ENCODE peak calls at places on chromosomes 16 and 17, in six cellular contexts. O, J, N, S, T and K are unnamed samples.

GRCh38 chr17:28384281-28385036 is 13.0 kb downstream of the SARM1 start:
- DNase-seq in O (no peak), T (no peak), N (peak), S (peak), J (peak), K (peak)

GRCh38 chr17:81420769-81421462 is 25.7 kb downstream of the BAHCC1 start:
- DNase-seq in N (no peak), O (no peak), S (peak), T (peak), J (no peak), K (peak)

GRCh38 chr17:42276609-42277341 is 584 bp upstream of the STAT5B start:
- DNase-seq in O (peak), J (peak), T (peak), S (peak), N (no peak), K (peak)

GRCh38 chr17:77494664-77495435 is 354.1 kb downstream of the SEC14L1 start:
- DNase-seq in T (peak), N (peak), S (peak), O (peak), J (peak), K (peak)

GRCh38 chr17:70810609-70811008 is 641.3 kb downstream of the KCNJ2 start:
- DNase-seq in O (no peak), T (no peak), J (no peak), N (no peak), S (no peak), K (peak)

GRCh38 chr16:80231118-80231515 is 309.7 kb upstream of the DYNLRB2 start:
- DNase-seq in T (peak), O (peak), N (no peak), J (no peak), S (no peak), K (peak)

GRCh38 chr16:3004781-3005284 is 7.9 kb upstream of the CLDN9 start:
- DNase-seq in S (no peak), O (no peak), J (no peak), T (no peak), N (no peak), K (no peak)

GRCh38 chr17:78762007-78762406 is 20.1 kb downstream of the CYTH1 start:
- DNase-seq in S (no peak), J (no peak), T (no peak), O (no peak), N (no peak), K (peak)

GRCh38 chr16:4859900-4860255 is 12.6 kb downstream of the UBN1 start:
- DNase-seq in J (no peak), N (no peak), S (no peak), T (peak), O (no peak), K (peak)

GRCh38 chr17:77857613-77858012 is 100.9 kb upstream of the TNRC6C start:
- DNase-seq in T (no peak), N (no peak), O (no peak), J (peak), S (no peak), K (no peak)

GRCh38 chr16:14641877-14642276 is 9.1 kb downstream of the BFAR start:
- DNase-seq in T (no peak), J (no peak), N (no peak), O (no peak), S (no peak), K (peak)

GRCh38 chr17:3385869-3386816 is at the start of gene OR3A2:
- DNase-seq in J (peak), N (peak), S (no peak), T (no peak), O (no peak), K (no peak)

GRCh38 chr16:2938206-2938605 is 25.9 kb upstream of the KREMEN2 start:
- DNase-seq in O (no peak), J (no peak), T (no peak), N (no peak), S (no peak), K (no peak)

GRCh38 chr17:27072885-27073284 is 221.0 kb upstream of the WSB1 start:
- DNase-seq in N (no peak), S (no peak), O (no peak), T (no peak), J (no peak), K (no peak)

GRCh38 chr16:87115646-87116045 is 201.5 kb downstream of the C16orf95 start:
- DNase-seq in T (no peak), N (no peak), J (no peak), O (no peak), S (no peak), K (no peak)

GRCh38 chr16:72818286-72818845 is 229.6 kb downstream of the ZFHX3 start:
- DNase-seq in J (no peak), S (no peak), T (peak), N (no peak), O (no peak), K (no peak)

GRCh38 chr16:5736209-5736608 is 638.6 kb upstream of the EEF2KMT start:
- DNase-seq in O (no peak), N (no peak), J (no peak), T (no peak), S (no peak), K (no peak)

GRCh38 chr17:75273968-75274708 is 3.1 kb upstream of the MIF4GD start:
- DNase-seq in T (peak), S (no peak), N (no peak), O (peak), J (no peak), K (peak)

GRCh38 chr17:81727324-81728031 is 15.4 kb downstream of the SLC25A10 start:
- DNase-seq in T (no peak), O (no peak), S (no peak), N (no peak), J (no peak), K (no peak)

GRCh38 chr16:3074860-3075545 is 9.6 kb downstream of the IL32 start:
- DNase-seq in O (no peak), S (no peak), N (peak), J (peak), T (no peak), K (no peak)

GRCh38 chr16:27498426-27498825 is 51.3 kb downstream of the GTF3C1 start:
- DNase-seq in J (no peak), N (no peak), S (no peak), O (no peak), T (no peak), K (no peak)

GRCh38 chr17:36657763-36658490 is 56.5 kb downstream of the MRM1 start:
- DNase-seq in T (no peak), N (peak), J (no peak), O (no peak), S (no peak), K (peak)

GRCh38 chr17:76200354-76200753 is 39.9 kb downstream of the RNF157 start:
- DNase-seq in J (no peak), T (no peak), N (no peak), S (no peak), O (peak), K (no peak)

GRCh38 chr16:71399801-71400563 is 41.5 kb downstream of the CALB2 start:
- DNase-seq in T (no peak), O (no peak), J (no peak), N (no peak), S (no peak), K (no peak)

GRCh38 chr16:5430598-5430997 is 333.0 kb upstream of the EEF2KMT start:
- DNase-seq in S (no peak), N (no peak), T (no peak), J (no peak), O (no peak), K (no peak)

GRCh38 chr17:75634754-75635609 is 1.7 kb downstream of the SMIM5 start:
- DNase-seq in N (no peak), T (no peak), J (no peak), S (no peak), O (no peak), K (no peak)

GRCh38 chr16:46929378-46930332 is 43.8 kb downstream of the DNAJA2 start:
- DNase-seq in N (peak), T (peak), S (peak), J (peak), O (peak), K (peak)

GRCh38 chr16:28538733-28539596 is at the start of gene NUPR1:
- DNase-seq in T (peak), J (no peak), N (no peak), O (peak), S (peak), K (peak)

GRCh38 chr17:42891539-42892152 is 9.0 kb upstream of the G6PC1 start:
- DNase-seq in S (peak), N (no peak), T (no peak), J (no peak), O (no peak), K (peak)

GRCh38 chr16:88618956-88619667 is 19.3 kb upstream of the IL17C start:
- DNase-seq in S (no peak), O (no peak), N (no peak), T (no peak), J (no peak), K (no peak)

GRCh38 chr17:17075037-17075755 is 32.9 kb downstream of the MPRIP start:
- DNase-seq in O (peak), T (peak), S (peak), N (no peak), J (no peak), K (peak)

GRCh38 chr16:58271589-58271988 is 23.2 kb downstream of the PRSS54 start:
- DNase-seq in T (no peak), N (no peak), O (no peak), J (no peak), S (no peak), K (no peak)

GRCh38 chr17:77508047-77508715 is 367.4 kb downstream of the SEC14L1 start:
- DNase-seq in J (no peak), T (no peak), N (no peak), S (no peak), O (no peak), K (no peak)

GRCh38 chr17:51035436-51035835 is 85.2 kb downstream of the SPAG9 start:
- DNase-seq in J (no peak), O (peak), S (no peak), T (peak), N (no peak), K (peak)

GRCh38 chr16:85626191-85626951 is 13.2 kb downstream of the GSE1 start:
- DNase-seq in N (no peak), S (peak), T (no peak), J (no peak), O (no peak), K (no peak)

GRCh38 chr17:29571486-29571882 is 3.0 kb downstream of the TP53I13 start:
- DNase-seq in N (no peak), J (no peak), T (no peak), O (no peak), S (no peak), K (no peak)

GRCh38 chr16:31435341-31436220 is 7.0 kb downstream of the ZNF843 start:
- DNase-seq in T (no peak), O (no peak), J (no peak), S (no peak), N (no peak), K (no peak)